ENCODE peak calls at places on chromosomes 4 and X, in eight cellular contexts. G is mammary epithelial cell, Q is aorta, O is left ventricle myocardium inferior, D is neuronal stem cell, L is tibial nerve, B is gastrocnemius medialis, I is pancreas. X is an unnamed sample. For H3K4me1, the result is how much of the 10 kb centered on the place peaks cover.

GRCh38 chrX:5431823-5432222 is 796.8 kb downstream of the NLGN4X start:
- DNase-seq in G (no peak), Q (no peak), O (no peak), D (no peak), L (no peak), B (no peak), I (no peak), X (no peak)

GRCh38 chrX:139554367-139554766 is 23.8 kb downstream of the F9 start:
- DNase-seq in G (no peak), Q (no peak), O (no peak), D (no peak), L (no peak), B (no peak), I (no peak), X (no peak)

GRCh38 chrX:357693-358471 is 28.8 kb downstream of the PPP2R3B start:
- DNase-seq in G (no peak), Q (peak), O (peak), D (no peak), L (no peak), B (no peak), I (no peak), X (no peak)

GRCh38 chr4:675980-676870 is 1.9 kb downstream of the MYL5 start:
- DNase-seq in G (no peak), Q (no peak), O (no peak), D (no peak), L (no peak), B (no peak), I (peak), X (no peak)

GRCh38 chr4:42339935-42340406 is 57.3 kb upstream of the SHISA3 start:
- DNase-seq in G (peak), Q (no peak), O (peak), D (no peak), L (no peak), B (no peak), I (no peak), X (peak)

GRCh38 chrX:30156880-30157560 is 58.3 kb upstream of the MAGEB2 start:
- DNase-seq in G (no peak), Q (no peak), O (no peak), D (no peak), L (no peak), B (no peak), I (no peak), X (no peak)

GRCh38 chr4:167129146-167129545 is 105.1 kb downstream of the SPOCK3 start:
- DNase-seq in G (no peak), Q (no peak), O (no peak), D (no peak), L (no peak), B (no peak), I (no peak), X (no peak)

GRCh38 chr4:76485450-76485849 is 50.4 kb downstream of the SHROOM3 start:
- DNase-seq in G (peak), Q (no peak), O (no peak), D (no peak), L (no peak), B (no peak), I (no peak), X (no peak)

GRCh38 chr4:80107374-80107773 is 34.3 kb upstream of the ANTXR2 start:
- DNase-seq in G (no peak), Q (no peak), O (no peak), D (no peak), L (no peak), B (no peak), I (no peak), X (no peak)

GRCh38 chr4:8644461-8644891 is 51.9 kb downstream of the CPZ start:
- DNase-seq in G (no peak), Q (peak), O (no peak), D (no peak), L (no peak), B (no peak), I (peak), X (no peak)

GRCh38 chr4:136002316-136002715 is 1530.0 kb downstream of the PCDH18 start:
- DNase-seq in G (no peak), Q (no peak), O (no peak), D (no peak), L (no peak), B (no peak), I (no peak), X (no peak)

GRCh38 chr4:119632216-119632615 is 3.6 kb upstream of the PDE5A start:
- DNase-seq in G (peak), Q (no peak), O (no peak), D (no peak), L (no peak), B (no peak), I (no peak), X (no peak)

GRCh38 chr4:94267037-94267436 is 59.4 kb downstream of the SMARCAD1 start:
- DNase-seq in G (no peak), Q (no peak), O (no peak), D (no peak), L (no peak), B (no peak), I (no peak), X (no peak)

GRCh38 chrX:32871636-32872035 is 339.7 kb downstream of the DMD start:
- DNase-seq in G (peak), Q (no peak), O (no peak), D (no peak), L (no peak), B (no peak), I (no peak), X (no peak)

GRCh38 chrX:42519666-42520231 is 258.2 kb downstream of the PPP1R2C start:
- DNase-seq in G (peak), Q (no peak), O (no peak), D (no peak), L (no peak), B (no peak), I (no peak), X (no peak)

GRCh38 chr4:156298230-156298629 is 344.6 kb upstream of the CTSO start:
- DNase-seq in G (peak), Q (no peak), O (no peak), D (peak), L (no peak), B (no peak), I (no peak), X (no peak)

GRCh38 chrX:113833656-113834055 is 750.2 kb upstream of the HTR2C start:
- DNase-seq in G (no peak), Q (no peak), O (no peak), D (no peak), L (no peak), B (no peak), I (no peak), X (no peak)

GRCh38 chr4:148081745-148082144 is 349.9 kb downstream of the ARHGAP10 start:
- DNase-seq in G (no peak), Q (no peak), O (no peak), D (no peak), L (no peak), B (no peak), I (no peak), X (no peak)

GRCh38 chrX:39815621-39816020 is 282.1 kb downstream of the BCOR start:
- DNase-seq in G (no peak), Q (no peak), O (no peak), D (no peak), L (no peak), B (no peak), I (no peak), X (no peak)

GRCh38 chrX:55489315-55490009 is at the start of gene USP51:
- DNase-seq in G (no peak), Q (peak), O (peak), D (peak), L (peak), B (peak), I (peak), X (peak)

GRCh38 chrX:55488268-55488558 is 1.4 kb downstream of the USP51 start:
- DNase-seq in G (no peak), Q (no peak), O (no peak), D (peak), L (no peak), B (no peak), I (no peak), X (no peak)

GRCh38 chrX:55490121-55490520 is 473 bp upstream of the USP51 start:
- DNase-seq in G (no peak), Q (no peak), O (no peak), D (no peak), L (no peak), B (no peak), I (no peak), X (no peak)

GRCh38 chrX:55487143-55487542 is 2.5 kb downstream of the USP51 start:
- DNase-seq in G (no peak), Q (no peak), O (no peak), D (no peak), L (no peak), B (no peak), I (no peak), X (no peak)

DNA sequence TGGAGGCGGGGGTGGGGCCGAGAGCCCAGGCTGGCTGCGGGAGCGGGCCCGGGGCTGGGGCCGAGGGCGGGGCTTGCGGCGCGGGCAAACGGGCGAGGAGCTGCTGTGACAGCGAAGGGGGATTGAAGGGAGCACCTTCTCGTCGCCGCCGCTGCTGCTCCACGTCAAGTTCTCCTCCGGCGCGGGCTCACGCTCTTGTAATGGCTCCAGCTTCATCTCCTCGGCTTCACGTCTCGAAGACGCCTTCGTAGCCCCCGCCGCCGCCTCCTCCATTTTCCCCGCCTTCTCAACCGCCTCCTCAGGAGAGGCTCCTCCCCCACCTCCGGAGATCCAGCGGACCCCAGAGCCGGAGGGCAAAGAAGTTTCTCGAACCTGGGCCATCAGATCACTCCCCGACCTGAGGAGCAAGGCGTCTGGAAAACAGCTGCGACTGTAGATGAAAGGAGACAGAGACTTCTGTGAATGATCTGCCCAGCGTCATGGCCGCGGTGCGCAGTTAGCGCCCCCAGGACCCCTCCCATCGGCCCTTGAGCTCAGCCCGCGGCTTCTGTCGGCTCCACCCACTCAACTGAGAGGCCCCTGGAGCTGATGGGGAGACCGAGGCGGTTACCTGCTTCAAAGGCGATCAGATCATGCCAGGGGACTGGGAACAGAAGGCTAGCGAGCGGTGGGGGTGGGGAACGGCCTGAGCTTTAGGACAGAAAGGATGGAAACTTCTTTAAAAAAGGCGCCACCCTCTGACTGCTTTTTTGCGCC is 911 bp downstream of the USP51 start:
- DNase-seq in G (no peak), Q (peak), O (peak), D (peak), L (peak), B (peak), I (peak), X (peak)
- H3K27ac ChIP-seq in G (no peak), Q (no peak), O (peak), D (peak), L (peak), B (peak), I (peak), X (peak)

GRCh38 chr4:10182446-10183424 is 66.1 kb upstream of the WDR1 start:
- DNase-seq in G (no peak), Q (no peak), O (no peak), D (no peak), L (no peak), B (no peak), I (no peak), X (no peak)

GRCh38 chr4:10184051-10184450 is 67.5 kb upstream of the WDR1 start:
- DNase-seq in G (no peak), Q (no peak), O (no peak), D (no peak), L (no peak), B (no peak), I (no peak), X (no peak)

GRCh38 chr4:10183462-10183861 is 66.9 kb upstream of the WDR1 start:
- DNase-seq in G (no peak), Q (no peak), O (no peak), D (no peak), L (no peak), B (no peak), I (no peak), X (no peak)

GRCh38 chr4:10185518-10186227 is 69.1 kb upstream of the WDR1 start:
- DNase-seq in G (no peak), Q (no peak), O (no peak), D (no peak), L (no peak), B (no peak), I (no peak), X (no peak)

GRCh38 chr4:10184501-10184938 is 67.9 kb upstream of the WDR1 start:
- DNase-seq in G (no peak), Q (no peak), O (no peak), D (no peak), L (no peak), B (no peak), I (no peak), X (no peak)
- H3K4me3 ChIP-seq in G (no peak), Q (no peak), O (no peak), D (no peak), L (no peak), B (no peak), I (no peak), X (no peak)

GRCh38 chr4:152462047-152462446 is 73.8 kb downstream of the FBXW7 start:
- DNase-seq in G (no peak), Q (no peak), O (no peak), D (no peak), L (no peak), B (no peak), I (no peak), X (no peak)

GRCh38 chr4:152460488-152460887 is 75.4 kb downstream of the FBXW7 start:
- DNase-seq in G (peak), Q (no peak), O (no peak), D (no peak), L (no peak), B (no peak), I (no peak), X (no peak)

GRCh38 chr4:152462715-152463114 is 73.2 kb downstream of the FBXW7 start:
- DNase-seq in G (peak), Q (no peak), O (no peak), D (no peak), L (no peak), B (no peak), I (no peak), X (no peak)

GRCh38 chr4:152463562-152463961 is 72.3 kb downstream of the FBXW7 start:
- DNase-seq in G (no peak), Q (no peak), O (no peak), D (no peak), L (no peak), B (no peak), I (no peak), X (no peak)

DNA sequence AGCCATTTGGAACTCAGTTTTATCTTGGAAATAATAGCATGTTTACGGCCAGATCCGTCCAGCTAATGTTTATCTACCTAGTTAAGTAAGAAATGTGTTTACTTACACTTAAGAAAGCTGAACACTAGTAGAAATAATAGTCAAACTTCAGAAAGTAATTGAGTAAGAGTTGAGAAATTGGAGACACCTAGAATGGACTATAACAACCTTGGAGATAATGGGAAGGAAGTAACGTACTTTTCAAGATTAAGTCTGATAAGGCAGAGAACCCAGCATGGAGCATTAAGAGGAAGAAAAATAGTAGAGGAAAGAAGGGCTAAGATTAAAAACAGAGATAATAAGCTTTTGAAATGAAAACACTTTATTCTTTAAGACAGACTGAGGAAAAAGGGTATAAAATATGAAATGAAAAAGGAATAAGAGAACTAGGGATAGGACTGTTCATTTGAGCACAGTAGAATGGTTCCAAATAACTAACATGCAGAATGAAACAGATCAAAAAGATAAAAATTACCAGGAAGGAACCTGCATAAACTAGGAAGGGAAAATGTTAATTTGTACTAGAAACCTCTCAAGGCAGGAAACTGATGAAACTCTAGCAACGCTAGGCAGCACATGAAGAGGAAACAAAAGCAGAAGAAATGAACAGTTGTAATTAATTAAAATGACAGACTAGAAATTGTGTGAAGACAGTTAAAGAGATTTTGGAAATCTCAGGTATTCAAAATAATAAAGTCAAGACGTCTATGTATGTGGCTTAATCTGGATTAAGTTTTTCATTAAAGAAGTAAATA is 71.7 kb downstream of the FBXW7 start:
- DNase-seq in G (no peak), Q (no peak), O (no peak), D (no peak), L (no peak), B (no peak), I (no peak), X (no peak)
- H3K4me1 ChIP-seq in G (under half), Q (under half), O (under half), D (under half), L (under half), B (under half), I (under half), X (under half)

DNA sequence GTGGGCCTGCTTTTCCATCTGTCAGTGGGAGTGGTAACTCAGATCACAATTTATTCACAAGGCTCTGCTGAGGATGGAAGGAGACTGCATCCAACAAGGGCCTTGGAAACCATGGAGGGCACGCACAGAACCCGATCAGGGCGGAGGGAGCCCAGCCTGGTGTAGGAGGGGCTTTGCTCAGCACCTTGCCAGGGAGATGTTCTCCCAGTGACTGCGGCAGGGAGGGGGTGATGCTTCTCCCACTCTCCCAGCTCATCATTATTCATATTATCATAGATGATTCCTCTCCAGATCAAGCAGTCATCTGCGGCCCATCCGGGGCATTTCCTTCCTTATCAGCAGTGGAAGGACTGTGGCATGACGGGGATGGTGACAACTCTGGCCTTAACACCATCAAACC is 17.1 kb downstream of the QDPR start:
- DNase-seq in G (no peak), Q (no peak), O (no peak), D (no peak), L (no peak), B (no peak), I (no peak), X (no peak)
- H3K27ac ChIP-seq in G (no peak), Q (no peak), O (no peak), D (no peak), L (no peak), B (no peak), I (no peak), X (no peak)

GRCh38 chrX:136767104-136767941 is 13.4 kb downstream of the ARHGEF6 start:
- DNase-seq in G (peak), Q (peak), O (peak), D (peak), L (peak), B (peak), I (peak), X (peak)

GRCh38 chrX:136768469-136769084 is 12.2 kb downstream of the ARHGEF6 start:
- DNase-seq in G (peak), Q (peak), O (peak), D (no peak), L (peak), B (peak), I (no peak), X (peak)

GRCh38 chrX:136764206-136764605 is 16.5 kb downstream of the ARHGEF6 start:
- DNase-seq in G (no peak), Q (no peak), O (no peak), D (no peak), L (no peak), B (no peak), I (no peak), X (no peak)

GRCh38 chrX:136766785-136767103 is 14.0 kb downstream of the ARHGEF6 start:
- DNase-seq in G (no peak), Q (no peak), O (no peak), D (no peak), L (no peak), B (no peak), I (no peak), X (no peak)

GRCh38 chrX:136765957-136766356 is 14.8 kb downstream of the ARHGEF6 start:
- DNase-seq in G (no peak), Q (no peak), O (no peak), D (no peak), L (no peak), B (no peak), I (no peak), X (no peak)
- H3K4me3 ChIP-seq in G (no peak), Q (no peak), O (peak), D (no peak), L (no peak), B (peak), I (no peak), X (peak)

GRCh38 chr4:153270361-153270760 is 66.1 kb downstream of the TRIM2 start:
- DNase-seq in G (no peak), Q (no peak), O (no peak), D (no peak), L (no peak), B (no peak), I (no peak), X (no peak)
- H3K4me1 ChIP-seq in G (under half), Q (under half), O (under half), D (under half), L (under half), B (under half), I (under half), X (under half)